ENCODE peak calls at places on chromosomes 12 and 14, in seven cellular contexts. E is fibroblast of lung; U is heart right ventricle; D is IMR-90; X is CD8-positive, alpha-beta memory T cell; S is mesendoderm; A is lung. K is an unnamed sample.
A peak's percentile ranks its signal among the peaks of the same experiment; 100 is the strongest.

GRCh38 chr14:98633380-98633779 is 638.6 kb downstream of the BCL11B start:
- DNase-seq in A (peak; percentile 16), S (no peak), U (no peak), D (no peak), X (no peak), E (no peak), K (no peak)

GRCh38 chr12:56634242-56634836 is 4.2 kb upstream of the BAZ2A start:
- DNase-seq in S (peak; percentile 87), E (no peak), X (peak; percentile 14), A (peak; percentile 63), U (peak; percentile 42), D (no peak), K (no peak)

GRCh38 chr12:15322164-15323054 is at the start of gene PTPRO:
- DNase-seq in D (no peak), A (no peak), S (peak; percentile 58), U (no peak), E (peak; percentile 15), X (no peak), K (no peak)

GRCh38 chr12:52521581-52522266 is 1.5 kb upstream of the KRT5 start:
- DNase-seq in S (peak; percentile 80), X (no peak), A (peak; percentile 22), U (no peak), E (peak; percentile 50), D (no peak), K (no peak)

GRCh38 chr14:93733231-93733630 is 55.1 kb downstream of the PRIMA1 start:
- DNase-seq in E (no peak), D (no peak), X (no peak), S (no peak), U (no peak), A (no peak), K (no peak)

GRCh38 chr14:62213516-62213915 is 451.3 kb downstream of the SNAPC1 start:
- DNase-seq in D (peak; percentile 83), U (no peak), X (no peak), S (no peak), A (no peak), E (peak; percentile 90), K (no peak)

GRCh38 chr12:20376984-20377383 is 8.6 kb downstream of the PDE3A start:
- DNase-seq in E (peak; percentile 37), D (peak; percentile 30), X (no peak), S (peak; percentile 5), U (no peak), A (no peak), K (no peak)

GRCh38 chr14:104744484-104744883 is 8.5 kb upstream of the SIVA1 start:
- DNase-seq in D (no peak), S (no peak), E (no peak), X (no peak), U (no peak), A (no peak), K (no peak)

GRCh38 chr12:6461401-6462233 is 8.9 kb downstream of the VAMP1 start:
- DNase-seq in X (peak; percentile 87), A (peak; percentile 54), S (no peak), E (no peak), U (no peak), D (peak; percentile 45), K (no peak)

GRCh38 chr14:69693145-69693544 is 73.8 kb upstream of the SRSF5 start:
- DNase-seq in X (no peak), A (no peak), U (no peak), E (no peak), S (no peak), D (no peak), K (no peak)

GRCh38 chr14:69694730-69695663 is 71.9 kb upstream of the SRSF5 start:
- DNase-seq in D (peak; percentile 63), E (peak; percentile 60), S (no peak), X (no peak), A (no peak), U (peak; percentile 58), K (no peak)

GRCh38 chr14:69692542-69693053 is 74.3 kb upstream of the SRSF5 start:
- DNase-seq in U (no peak), D (no peak), A (no peak), X (no peak), E (no peak), S (no peak), K (no peak)

GRCh38 chr14:69695664-69696527 is 71.0 kb upstream of the SRSF5 start:
- DNase-seq in A (no peak), X (no peak), U (no peak), E (peak; percentile 65), S (peak; percentile 43), D (peak; percentile 30), K (no peak)

GRCh38 chr14:69693823-69694729 is 72.9 kb upstream of the SRSF5 start:
- DNase-seq in U (no peak), X (no peak), A (no peak), D (no peak), E (no peak), S (peak; percentile 8), K (no peak)
- H3K4me1 ChIP-seq in U (peaks cover 86% of the 10 kb centered on the region), X (peaks cover 38% of the 10 kb centered on the region), A (peaks cover 30% of the 10 kb centered on the region), D (peaks cover 26% of the 10 kb centered on the region), E (peaks cover 7% of the 10 kb centered on the region), S (peaks cover 16% of the 10 kb centered on the region), K (no peaks in the 10 kb centered on the region)

GRCh38 chr14:68943107-68943506 is 36.0 kb downstream of the ACTN1 start:
- DNase-seq in A (no peak), E (no peak), S (no peak), U (no peak), X (no peak), D (peak; percentile 38), K (no peak)
- H3K4me1 ChIP-seq in A (peaks cover 51% of the 10 kb centered on the region), E (peaks cover 70% of the 10 kb centered on the region), S (peaks cover 42% of the 10 kb centered on the region), U (peaks cover 100% of the 10 kb centered on the region), X (peaks cover 63% of the 10 kb centered on the region), D (peaks cover 75% of the 10 kb centered on the region), K (peaks cover 92% of the 10 kb centered on the region)

DNA sequence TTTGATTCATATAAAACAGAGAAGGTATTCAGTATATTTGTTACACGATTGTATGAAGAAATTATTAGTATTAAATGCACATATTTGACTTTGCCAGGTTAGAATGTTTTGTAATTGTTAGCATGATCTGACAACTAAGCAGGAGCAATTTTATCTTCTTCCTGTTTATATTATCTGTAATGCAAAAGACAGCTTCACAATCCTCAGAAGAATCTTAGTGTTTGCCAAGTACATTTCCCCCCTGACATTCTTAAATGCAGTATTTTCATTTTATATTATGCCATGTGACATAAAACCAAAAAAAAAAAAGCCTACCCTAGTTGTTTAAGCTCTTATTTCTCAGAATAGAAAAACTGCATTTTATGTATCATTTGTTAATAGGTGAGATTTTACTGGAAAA is 469.4 kb downstream of the FOXG1 start:
- DNase-seq in D (peak; percentile 45), E (peak; percentile 34), S (no peak), X (no peak), A (no peak), U (no peak), K (no peak)
- H3K4me1 ChIP-seq in D (peaks cover 6% of the 10 kb centered on the region), E (peaks cover 11% of the 10 kb centered on the region), S (no peaks in the 10 kb centered on the region), X (no peaks in the 10 kb centered on the region), A (no peaks in the 10 kb centered on the region), U (no peaks in the 10 kb centered on the region), K (no peaks in the 10 kb centered on the region)

GRCh38 chr12:93918900-93919299 is 229.5 kb upstream of the PLXNC1 start:
- DNase-seq in S (no peak), E (no peak), U (no peak), X (no peak), D (no peak), A (no peak), K (no peak)

GRCh38 chr12:93918262-93918661 is 230.1 kb upstream of the PLXNC1 start:
- DNase-seq in U (no peak), A (no peak), E (peak; percentile 74), D (peak; percentile 75), X (no peak), S (no peak), K (no peak)

GRCh38 chr12:93912086-93912733 is 235.0 kb downstream of the CRADD start:
- DNase-seq in X (no peak), S (no peak), D (no peak), E (peak; percentile 23), U (no peak), A (no peak), K (no peak)

GRCh38 chr12:93913845-93914244 is 234.5 kb upstream of the PLXNC1 start:
- DNase-seq in U (no peak), E (peak; percentile 91), S (no peak), X (no peak), D (peak; percentile 79), A (no peak), K (no peak)

GRCh38 chr12:93915411-93915810 is 233.0 kb upstream of the PLXNC1 start:
- DNase-seq in A (no peak), X (no peak), S (no peak), E (no peak), U (no peak), D (no peak), K (no peak)
- H3K4me1 ChIP-seq in A (no peaks in the 10 kb centered on the region), X (no peaks in the 10 kb centered on the region), S (no peaks in the 10 kb centered on the region), E (peaks cover 13% of the 10 kb centered on the region), U (peaks cover 10% of the 10 kb centered on the region), D (peaks cover 9% of the 10 kb centered on the region), K (no peaks in the 10 kb centered on the region)

DNA sequence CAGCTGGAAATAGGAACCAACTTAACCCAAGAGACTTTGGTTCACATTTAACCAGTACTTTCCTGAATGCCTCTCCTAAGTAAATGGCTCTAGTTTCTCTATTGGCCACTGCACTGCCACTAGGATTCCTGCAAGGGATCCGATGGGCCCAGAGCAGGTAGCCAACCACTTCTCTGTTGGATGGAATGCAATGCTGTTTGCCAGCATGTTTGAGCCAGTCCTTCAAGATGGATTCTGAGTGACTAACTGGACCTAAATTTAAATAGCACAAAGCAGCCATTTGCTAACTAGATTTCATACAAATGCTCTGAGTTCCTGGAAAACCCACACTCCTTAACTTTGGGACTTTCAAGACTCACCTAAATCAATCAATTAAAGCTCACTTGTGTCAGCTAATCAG is 9.5 kb upstream of the CLEC2D start:
- DNase-seq in X (no peak), A (no peak), D (no peak), E (no peak), S (no peak), U (no peak), K (no peak)
- H3K4me1 ChIP-seq in X (peaks cover 100% of the 10 kb centered on the region), A (no peaks in the 10 kb centered on the region), D (no peaks in the 10 kb centered on the region), E (no peaks in the 10 kb centered on the region), S (no peaks in the 10 kb centered on the region), U (no peaks in the 10 kb centered on the region), K (no peaks in the 10 kb centered on the region)

GRCh38 chr14:73759714-73760597 is 45.8 kb upstream of the PNMA1 start:
- DNase-seq in D (peak; percentile 99), X (peak; percentile 97), E (peak; percentile 98), U (peak; percentile 95), A (peak; percentile 96), S (peak; percentile 99), K (peak; percentile 83)
- H3K4me1 ChIP-seq in D (peaks cover 45% of the 10 kb centered on the region), X (peaks cover 78% of the 10 kb centered on the region), E (peaks cover 50% of the 10 kb centered on the region), U (peaks cover 86% of the 10 kb centered on the region), A (peaks cover 47% of the 10 kb centered on the region), S (peaks cover 5% of the 10 kb centered on the region), K (peaks cover 71% of the 10 kb centered on the region)

GRCh38 chr12:116528498-116528897 is 30.7 kb upstream of the MAP1LC3B2 start:
- DNase-seq in D (no peak), S (no peak), E (peak; percentile 66), A (no peak), X (no peak), U (no peak), K (no peak)
- H3K4me1 ChIP-seq in D (peaks cover 16% of the 10 kb centered on the region), S (peaks cover 12% of the 10 kb centered on the region), E (peaks cover 21% of the 10 kb centered on the region), A (peaks cover 9% of the 10 kb centered on the region), X (peaks cover 11% of the 10 kb centered on the region), U (peaks cover 19% of the 10 kb centered on the region), K (peaks cover 59% of the 10 kb centered on the region)

GRCh38 chr12:50564240-50564947 is 59.6 kb downstream of the DIP2B start:
- DNase-seq in S (no peak), E (no peak), U (no peak), X (no peak), A (no peak), D (no peak), K (no peak)
- H3K4me1 ChIP-seq in S (peaks cover 2% of the 10 kb centered on the region), E (peaks cover 10% of the 10 kb centered on the region), U (peaks cover 28% of the 10 kb centered on the region), X (peaks cover 19% of the 10 kb centered on the region), A (peaks cover 3% of the 10 kb centered on the region), D (peaks cover 9% of the 10 kb centered on the region), K (peaks cover 16% of the 10 kb centered on the region)